ENCODE peak calls at places on chromosomes 4 and X, in six cellular contexts. X is MM.1S, J is Karpas-422, I is fibroblast of lung, E is coronary artery, Y is thyroid gland. C is an unnamed sample.

GRCh38 chr4:1775731-1776500 is 17.2 kb upstream of the FGFR3 start:
- DNase-seq in I (no peak), Y (peak; percentile 40), E (no peak), J (peak; percentile 82), X (no peak), C (no peak)

GRCh38 chr4:8343051-8343966 is 73.8 kb downstream of the HTRA3 start:
- DNase-seq in Y (no peak), J (no peak), X (no peak), I (no peak), E (peak; percentile 56), C (no peak)

GRCh38 chr4:123505457-123506310 is 109.1 kb downstream of the SPRY1 start:
- DNase-seq in X (no peak), Y (peak; percentile 65), I (peak; percentile 66), E (no peak), J (no peak), C (peak; percentile 26)

GRCh38 chrX:18883234-18883960 is 100.5 kb downstream of the PHKA2 start:
- DNase-seq in I (no peak), X (no peak), E (no peak), J (no peak), Y (peak; percentile 65), C (no peak)

GRCh38 chrX:54529166-54529558 is 857 bp upstream of the GNL3L start:
- DNase-seq in I (no peak), Y (no peak), E (no peak), J (peak; percentile 42), X (no peak), C (no peak)

GRCh38 chr4:74583066-74583700 is 138.2 kb downstream of the AREG start:
- DNase-seq in E (no peak), J (no peak), I (peak; percentile 36), X (no peak), Y (no peak), C (no peak)

GRCh38 chr4:105135746-105136145 is 10.9 kb upstream of the TET2 start:
- DNase-seq in E (no peak), I (no peak), X (no peak), J (no peak), Y (no peak), C (no peak)

GRCh38 chr4:15702941-15703403 is at the start of gene BST1:
- DNase-seq in E (peak; percentile 82), X (no peak), J (no peak), I (peak; percentile 52), Y (peak; percentile 51), C (peak; percentile 95)

DNA sequence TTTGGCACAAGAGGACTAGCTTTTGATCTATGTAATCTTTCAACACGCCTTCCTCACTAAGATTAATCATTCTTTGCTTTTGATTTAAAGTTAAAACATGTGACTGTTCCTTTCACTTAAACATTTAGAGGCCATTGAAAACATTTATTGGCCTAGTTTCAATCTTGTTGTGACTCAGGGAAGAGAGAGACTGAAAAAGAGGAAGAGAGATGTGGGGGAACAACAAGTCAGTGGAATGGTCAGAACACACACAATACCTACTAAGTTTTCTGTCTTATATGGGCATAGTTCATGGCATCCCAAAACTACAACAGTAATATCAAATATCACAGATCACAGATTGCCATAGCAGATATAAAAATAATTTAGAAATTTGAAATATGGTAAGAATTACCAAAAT is 812.9 kb upstream of the AGA start:
- DNase-seq in X (no peak), Y (no peak), J (no peak), I (no peak), E (no peak), C (no peak)
- H3K27ac ChIP-seq in X (no peak overlapping the region), Y (no peak overlapping the region), J (no peak overlapping the region), I (no peak overlapping the region), E (no peak overlapping the region), C (no peak overlapping the region)

DNA sequence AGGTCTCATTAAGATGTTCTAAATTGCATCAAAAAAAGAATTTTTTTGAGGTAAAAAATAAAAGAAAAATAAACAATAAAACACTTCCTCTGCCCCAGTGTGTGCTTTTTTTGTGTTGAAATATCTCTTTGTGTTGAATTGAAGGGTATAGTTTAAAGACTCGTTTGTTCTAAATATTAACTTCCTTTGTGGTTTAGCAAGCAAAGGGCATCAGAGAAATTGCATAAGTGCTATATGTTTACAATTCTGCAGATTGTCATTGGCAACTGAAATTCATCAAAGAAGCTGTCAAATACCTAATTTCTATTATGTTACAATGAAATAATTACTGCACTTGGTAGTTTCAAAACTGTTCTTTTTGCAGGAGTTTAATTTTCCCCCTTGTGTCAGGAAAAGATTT is 260.5 kb downstream of the DKK2 start:
- DNase-seq in X (peak; percentile 20), E (no peak), Y (no peak), J (no peak), I (no peak), C (no peak)
- H3K27ac ChIP-seq in X (no peak overlapping the region), E (no peak overlapping the region), Y (no peak overlapping the region), J (no peak overlapping the region), I (no peak overlapping the region), C (no peak overlapping the region)

GRCh38 chrX:53379008-53379710 is 43.3 kb downstream of the SMC1A start:
- DNase-seq in I (no peak), E (no peak), X (no peak), Y (no peak), J (no peak), C (no peak)

GRCh38 chrX:53374923-53375322 is 47.5 kb downstream of the SMC1A start:
- DNase-seq in E (no peak), J (no peak), I (no peak), X (no peak), Y (no peak), C (no peak)

GRCh38 chrX:53374222-53374820 is 48.1 kb downstream of the SMC1A start:
- DNase-seq in I (no peak), X (no peak), J (peak; percentile 44), Y (no peak), E (no peak), C (no peak)

GRCh38 chrX:53379747-53380146 is 42.7 kb downstream of the SMC1A start:
- DNase-seq in I (no peak), E (no peak), Y (no peak), X (no peak), J (no peak), C (no peak)

GRCh38 chrX:53377464-53377863 is 45.0 kb downstream of the SMC1A start:
- DNase-seq in Y (no peak), X (no peak), E (no peak), I (no peak), J (no peak), C (no peak)
- H3K27ac ChIP-seq in Y (no peak overlapping the region), X (no peak overlapping the region), E (no peak overlapping the region), I (no peak overlapping the region), J (no peak overlapping the region), C (no peak overlapping the region)

DNA sequence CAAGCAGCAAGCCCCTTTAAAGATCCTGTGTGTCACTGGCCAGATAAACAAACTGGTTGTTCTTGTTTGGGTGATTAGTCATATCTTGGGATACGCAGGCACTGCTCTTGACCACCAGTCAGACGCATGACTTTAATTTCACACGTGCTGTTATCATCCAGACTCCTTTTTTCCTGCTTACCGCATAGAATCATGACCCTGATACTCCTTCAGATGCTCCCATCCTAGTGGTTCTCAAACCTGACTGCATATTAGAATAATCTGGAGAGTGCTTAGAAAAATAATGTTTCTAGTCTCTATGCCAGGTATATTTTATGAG is 78.8 kb downstream of the CLDN22 start:
- DNase-seq in E (no peak), Y (no peak), I (peak; percentile 72), X (no peak), J (no peak), C (no peak)
- H3K27ac ChIP-seq in E (no peak overlapping the region), Y (no peak overlapping the region), I (no peak overlapping the region), X (no peak overlapping the region), J (no peak overlapping the region), C (no peak overlapping the region)

C was measured in small intestine.